ENCODE peak calls at places on chromosomes 6 and 20, in five cellular contexts. X is psoas muscle, U is dorsolateral prefrontal cortex, E is transverse colon, S is M059J. J is an unnamed sample.

GRCh38 chr6:43840490-43841218 is 70.6 kb downstream of the VEGFA start:
- DNase-seq in E (no peak), X (no peak), U (no peak), S (no peak), J (peak)

GRCh38 chr6:1283486-1283885 is 28.4 kb upstream of the FOXQ1 start:
- DNase-seq in S (no peak), E (no peak), X (no peak), U (no peak), J (no peak)

GRCh38 chr6:1856381-1856780 is 246.7 kb downstream of the FOXC1 start:
- DNase-seq in S (peak), X (no peak), E (peak), U (no peak), J (peak)

GRCh38 chr6:42179956-42180335 is 6.8 kb downstream of the GUCA1A start:
- DNase-seq in X (no peak), S (peak), E (no peak), U (no peak), J (no peak)

GRCh38 chr20:50379049-50379990 is 130.9 kb upstream of the PTPN1 start:
- DNase-seq in S (no peak), U (no peak), X (peak), E (peak), J (peak)

GRCh38 chr6:119865466-119866350 is 516.1 kb upstream of the MAN1A1 start:
- DNase-seq in X (no peak), U (no peak), S (peak), E (no peak), J (no peak)

GRCh38 chr6:37208793-37209192 is 38.8 kb downstream of the PIM1 start:
- DNase-seq in E (no peak), U (no peak), X (no peak), S (no peak), J (no peak)

GRCh38 chr6:163263998-163264661 is 150.4 kb upstream of the QKI start:
- DNase-seq in X (no peak), E (no peak), S (no peak), U (no peak), J (no peak)

GRCh38 chr20:1757606-1758507 is 100.3 kb upstream of the SIRPG start:
- DNase-seq in U (no peak), E (no peak), S (no peak), X (no peak), J (no peak)

GRCh38 chr6:115634899-115635298 is 425.8 kb downstream of the FRK start:
- DNase-seq in S (no peak), E (no peak), X (no peak), U (no peak), J (no peak)

GRCh38 chr20:10217517-10218410 is 866 bp upstream of the SNAP25 start:
- DNase-seq in X (no peak), E (peak), S (peak), U (peak), J (peak)

GRCh38 chr6:110689275-110689935 is 125.9 kb downstream of the CDK19 start:
- DNase-seq in E (no peak), S (no peak), X (no peak), U (no peak), J (no peak)

GRCh38 chr6:13624871-13625288 is 9.7 kb downstream of the NOL7 start:
- DNase-seq in U (no peak), S (peak), X (no peak), E (no peak), J (peak)

GRCh38 chr20:47196091-47197081 is 160.1 kb downstream of the ZMYND8 start:
- DNase-seq in X (peak), E (peak), S (peak), U (peak), J (peak)

GRCh38 chr6:123986938-123987337 is 183.3 kb downstream of the NKAIN2 start:
- DNase-seq in U (no peak), X (no peak), E (no peak), S (no peak), J (no peak)

GRCh38 chr6:53623497-53623896 is 42.1 kb downstream of the KLHL31 start:
- DNase-seq in S (peak), E (no peak), U (no peak), X (no peak), J (peak)